ENCODE peak calls at places on chromosomes 1 and 21, in eight cellular contexts. One of them, this sample, is unnamed.

GRCh38 chr1:233240839-233241682 is 54.5 kb downstream of the PCNX2 start:
- DNase-seq in heart right ventricle: peak; percentile 56
- DNase-seq in CD4-positive, CD25-positive, alpha-beta regulatory T cell: peak; percentile 21
- DNase-seq in PC-9: peak; percentile 31
- DNase-seq in HFF-Myc: no peak
- DNase-seq in bronchial epithelial cell: peak; percentile 31
- DNase-seq in epithelial cell of esophagus: peak; percentile 48
- DNase-seq in IMR-90: peak; percentile 42
- DNase-seq in this sample: peak; percentile 45

GRCh38 chr1:89962024-89962741 is 32.7 kb upstream of the ZNF326 start:
- DNase-seq in PC-9: no peak
- DNase-seq in IMR-90: peak; percentile 68
- DNase-seq in HFF-Myc: no peak
- DNase-seq in CD4-positive, CD25-positive, alpha-beta regulatory T cell: no peak
- DNase-seq in heart right ventricle: peak; percentile 21
- DNase-seq in epithelial cell of esophagus: no peak
- DNase-seq in bronchial epithelial cell: no peak
- DNase-seq in this sample: no peak

GRCh38 chr1:43272161-43272560 is 2.4 kb downstream of the TMEM125 start:
- DNase-seq in CD4-positive, CD25-positive, alpha-beta regulatory T cell: no peak
- DNase-seq in HFF-Myc: no peak
- DNase-seq in IMR-90: no peak
- DNase-seq in heart right ventricle: no peak
- DNase-seq in bronchial epithelial cell: no peak
- DNase-seq in PC-9: no peak
- DNase-seq in epithelial cell of esophagus: no peak
- DNase-seq in this sample: no peak

GRCh38 chr21:38743772-38744529 is 61.8 kb upstream of the ETS2 start:
- DNase-seq in IMR-90: no peak
- DNase-seq in bronchial epithelial cell: no peak
- DNase-seq in heart right ventricle: peak; percentile 44
- DNase-seq in epithelial cell of esophagus: no peak
- DNase-seq in CD4-positive, CD25-positive, alpha-beta regulatory T cell: no peak
- DNase-seq in PC-9: no peak
- DNase-seq in HFF-Myc: no peak
- DNase-seq in this sample: no peak

GRCh38 chr1:6426972-6427350 is 2.4 kb downstream of the ESPN start:
- DNase-seq in PC-9: no peak
- DNase-seq in epithelial cell of esophagus: no peak
- DNase-seq in bronchial epithelial cell: no peak
- DNase-seq in IMR-90: no peak
- DNase-seq in CD4-positive, CD25-positive, alpha-beta regulatory T cell: no peak
- DNase-seq in heart right ventricle: no peak
- DNase-seq in HFF-Myc: no peak
- DNase-seq in this sample: no peak

GRCh38 chr21:44366586-44367211 is 13.3 kb downstream of the TRPM2 start:
- DNase-seq in CD4-positive, CD25-positive, alpha-beta regulatory T cell: no peak
- DNase-seq in IMR-90: no peak
- DNase-seq in epithelial cell of esophagus: no peak
- DNase-seq in HFF-Myc: no peak
- DNase-seq in PC-9: no peak
- DNase-seq in heart right ventricle: no peak
- DNase-seq in bronchial epithelial cell: no peak
- DNase-seq in this sample: no peak

GRCh38 chr21:34530264-34530663 is 18.3 kb upstream of the KCNE1 start:
- DNase-seq in epithelial cell of esophagus: no peak
- DNase-seq in CD4-positive, CD25-positive, alpha-beta regulatory T cell: no peak
- DNase-seq in IMR-90: peak; percentile 86
- DNase-seq in HFF-Myc: no peak
- DNase-seq in bronchial epithelial cell: no peak
- DNase-seq in PC-9: no peak
- DNase-seq in heart right ventricle: no peak
- DNase-seq in this sample: no peak

GRCh38 chr21:44989538-44989888 is 49.7 kb downstream of the SLX9 start:
- DNase-seq in IMR-90: peak; percentile 63
- DNase-seq in HFF-Myc: no peak
- DNase-seq in PC-9: no peak
- DNase-seq in epithelial cell of esophagus: no peak
- DNase-seq in heart right ventricle: no peak
- DNase-seq in CD4-positive, CD25-positive, alpha-beta regulatory T cell: no peak
- DNase-seq in bronchial epithelial cell: no peak
- DNase-seq in this sample: peak; percentile 60

GRCh38 chr1:14118691-14119485 is 418.9 kb downstream of the PRDM2 start:
- DNase-seq in epithelial cell of esophagus: no peak
- DNase-seq in CD4-positive, CD25-positive, alpha-beta regulatory T cell: no peak
- DNase-seq in bronchial epithelial cell: no peak
- DNase-seq in heart right ventricle: no peak
- DNase-seq in HFF-Myc: no peak
- DNase-seq in PC-9: no peak
- DNase-seq in IMR-90: no peak
- DNase-seq in this sample: no peak

GRCh38 chr1:100019220-100019619 is 49.4 kb downstream of the SLC35A3 start:
- DNase-seq in PC-9: no peak
- DNase-seq in heart right ventricle: no peak
- DNase-seq in IMR-90: no peak
- DNase-seq in bronchial epithelial cell: no peak
- DNase-seq in CD4-positive, CD25-positive, alpha-beta regulatory T cell: no peak
- DNase-seq in HFF-Myc: no peak
- DNase-seq in epithelial cell of esophagus: no peak
- DNase-seq in this sample: no peak

GRCh38 chr1:62621907-62622306 is 24.6 kb downstream of the ANGPTL3 start:
- DNase-seq in HFF-Myc: peak; percentile 37
- DNase-seq in epithelial cell of esophagus: peak; percentile 95
- DNase-seq in CD4-positive, CD25-positive, alpha-beta regulatory T cell: peak; percentile 23
- DNase-seq in PC-9: peak; percentile 9
- DNase-seq in IMR-90: peak; percentile 95
- DNase-seq in heart right ventricle: no peak
- DNase-seq in bronchial epithelial cell: peak; percentile 96
- DNase-seq in this sample: no peak

GRCh38 chr1:7538849-7539771 is 232.0 kb upstream of the VAMP3 start:
- DNase-seq in HFF-Myc: no peak
- DNase-seq in IMR-90: no peak
- DNase-seq in bronchial epithelial cell: no peak
- DNase-seq in heart right ventricle: no peak
- DNase-seq in epithelial cell of esophagus: no peak
- DNase-seq in PC-9: no peak
- DNase-seq in CD4-positive, CD25-positive, alpha-beta regulatory T cell: no peak
- DNase-seq in this sample: no peak

GRCh38 chr1:94408104-94408503 is 10.1 kb upstream of the ABCD3 start:
- DNase-seq in heart right ventricle: no peak
- DNase-seq in epithelial cell of esophagus: no peak
- DNase-seq in PC-9: no peak
- DNase-seq in IMR-90: no peak
- DNase-seq in HFF-Myc: no peak
- DNase-seq in CD4-positive, CD25-positive, alpha-beta regulatory T cell: no peak
- DNase-seq in bronchial epithelial cell: no peak
- DNase-seq in this sample: no peak

GRCh38 chr1:26161408-26162219 is 2.7 kb downstream of the FAM110D start:
- DNase-seq in IMR-90: peak; percentile 31
- DNase-seq in bronchial epithelial cell: no peak
- DNase-seq in epithelial cell of esophagus: peak; percentile 50
- DNase-seq in CD4-positive, CD25-positive, alpha-beta regulatory T cell: peak; percentile 56
- DNase-seq in heart right ventricle: peak; percentile 60
- DNase-seq in HFF-Myc: no peak
- DNase-seq in PC-9: peak; percentile 70
- DNase-seq in this sample: peak; percentile 38
- H3K4me3 ChIP-seq in IMR-90: peak overlapping the region; percentile 41
- H3K4me3 ChIP-seq in bronchial epithelial cell: peak overlapping the region; percentile 39
- H3K4me3 ChIP-seq in epithelial cell of esophagus: peak overlapping the region; percentile 32
- H3K4me3 ChIP-seq in CD4-positive, CD25-positive, alpha-beta regulatory T cell: no peak overlapping the region
- H3K4me3 ChIP-seq in heart right ventricle: peak overlapping the region; percentile 63
- H3K4me3 ChIP-seq in HFF-Myc: peak overlapping the region; percentile 37
- H3K4me3 ChIP-seq in PC-9: peak overlapping the region; percentile 56
- H3K4me3 ChIP-seq in this sample: peak overlapping the region; percentile 48

GRCh38 chr1:161037661-161038522 is 872 bp downstream of the TSTD1 start:
- DNase-seq in heart right ventricle: no peak
- DNase-seq in bronchial epithelial cell: peak; percentile 40
- DNase-seq in CD4-positive, CD25-positive, alpha-beta regulatory T cell: no peak
- DNase-seq in PC-9: peak; percentile 42
- DNase-seq in IMR-90: no peak
- DNase-seq in epithelial cell of esophagus: peak; percentile 61
- DNase-seq in HFF-Myc: no peak
- DNase-seq in this sample: no peak
- H3K4me3 ChIP-seq in heart right ventricle: peak overlapping the region; percentile 57
- H3K4me3 ChIP-seq in bronchial epithelial cell: peak overlapping the region; percentile 93
- H3K4me3 ChIP-seq in CD4-positive, CD25-positive, alpha-beta regulatory T cell: peak overlapping the region; percentile 56
- H3K4me3 ChIP-seq in PC-9: peak overlapping the region; percentile 96
- H3K4me3 ChIP-seq in IMR-90: no peak overlapping the region
- H3K4me3 ChIP-seq in epithelial cell of esophagus: peak overlapping the region; percentile 82
- H3K4me3 ChIP-seq in HFF-Myc: no peak overlapping the region
- H3K4me3 ChIP-seq in this sample: peak overlapping the region; percentile 81

DNA sequence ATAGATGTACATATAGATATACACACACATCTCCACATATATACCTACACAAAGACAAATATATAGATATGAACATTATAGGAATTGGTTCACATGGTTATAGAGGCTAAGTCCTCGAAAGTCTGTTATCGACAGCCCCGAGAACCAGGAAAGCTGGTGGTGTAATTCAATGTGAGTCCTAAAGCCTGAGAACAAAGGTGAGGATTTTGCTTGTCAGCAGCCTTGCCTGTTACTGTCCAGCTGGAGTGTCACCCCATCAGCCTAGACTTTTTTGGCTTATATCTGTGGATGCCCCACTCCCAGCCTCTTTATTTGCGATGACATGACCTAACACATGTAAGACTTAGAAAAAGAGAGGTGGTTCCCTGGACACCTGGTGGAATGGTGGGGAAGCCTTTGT is 97.0 kb downstream of the GIPC2 start:
- DNase-seq in HFF-Myc: no peak
- DNase-seq in epithelial cell of esophagus: no peak
- DNase-seq in PC-9: no peak
- DNase-seq in bronchial epithelial cell: no peak
- DNase-seq in heart right ventricle: no peak
- DNase-seq in IMR-90: no peak
- DNase-seq in CD4-positive, CD25-positive, alpha-beta regulatory T cell: no peak
- DNase-seq in this sample: no peak
- H3K4me3 ChIP-seq in HFF-Myc: no peak overlapping the region
- H3K4me3 ChIP-seq in epithelial cell of esophagus: no peak overlapping the region
- H3K4me3 ChIP-seq in PC-9: no peak overlapping the region
- H3K4me3 ChIP-seq in bronchial epithelial cell: no peak overlapping the region
- H3K4me3 ChIP-seq in heart right ventricle: no peak overlapping the region
- H3K4me3 ChIP-seq in IMR-90: no peak overlapping the region
- H3K4me3 ChIP-seq in CD4-positive, CD25-positive, alpha-beta regulatory T cell: peak overlapping the region; percentile 83
- H3K4me3 ChIP-seq in this sample: no peak overlapping the region

GRCh38 chr1:153959454-153959853 is 1.0 kb upstream of the CRTC2 start:
- DNase-seq in bronchial epithelial cell: no peak
- DNase-seq in HFF-Myc: no peak
- DNase-seq in heart right ventricle: no peak
- DNase-seq in IMR-90: no peak
- DNase-seq in epithelial cell of esophagus: no peak
- DNase-seq in CD4-positive, CD25-positive, alpha-beta regulatory T cell: no peak
- DNase-seq in PC-9: no peak
- DNase-seq in this sample: no peak

GRCh38 chr1:153960206-153960605 is 1.8 kb upstream of the CRTC2 start:
- DNase-seq in CD4-positive, CD25-positive, alpha-beta regulatory T cell: no peak
- DNase-seq in HFF-Myc: no peak
- DNase-seq in heart right ventricle: no peak
- DNase-seq in IMR-90: no peak
- DNase-seq in bronchial epithelial cell: no peak
- DNase-seq in epithelial cell of esophagus: no peak
- DNase-seq in PC-9: no peak
- DNase-seq in this sample: no peak

GRCh38 chr1:153958111-153958960 is at the start of gene CRTC2:
- DNase-seq in PC-9: peak; percentile 94
- DNase-seq in CD4-positive, CD25-positive, alpha-beta regulatory T cell: peak; percentile 98
- DNase-seq in IMR-90: peak; percentile 98
- DNase-seq in HFF-Myc: peak; percentile 98
- DNase-seq in heart right ventricle: peak; percentile 99
- DNase-seq in bronchial epithelial cell: peak; percentile 96
- DNase-seq in epithelial cell of esophagus: peak; percentile 99
- DNase-seq in this sample: peak; percentile 97

GRCh38 chr1:153957744-153958110 is 685 bp downstream of the CRTC2 start:
- DNase-seq in IMR-90: no peak
- DNase-seq in HFF-Myc: no peak
- DNase-seq in CD4-positive, CD25-positive, alpha-beta regulatory T cell: peak; percentile 78
- DNase-seq in bronchial epithelial cell: peak; percentile 26
- DNase-seq in epithelial cell of esophagus: no peak
- DNase-seq in heart right ventricle: no peak
- DNase-seq in PC-9: no peak
- DNase-seq in this sample: no peak

GRCh38 chr1:153958961-153959260 is 499 bp upstream of the CRTC2 start:
- DNase-seq in IMR-90: no peak
- DNase-seq in PC-9: no peak
- DNase-seq in CD4-positive, CD25-positive, alpha-beta regulatory T cell: no peak
- DNase-seq in epithelial cell of esophagus: no peak
- DNase-seq in bronchial epithelial cell: no peak
- DNase-seq in HFF-Myc: no peak
- DNase-seq in heart right ventricle: no peak
- DNase-seq in this sample: no peak
- H3K4me3 ChIP-seq in IMR-90: no peak overlapping the region
- H3K4me3 ChIP-seq in PC-9: no peak overlapping the region
- H3K4me3 ChIP-seq in CD4-positive, CD25-positive, alpha-beta regulatory T cell: peak overlapping the region; percentile 69
- H3K4me3 ChIP-seq in epithelial cell of esophagus: peak overlapping the region; percentile 15
- H3K4me3 ChIP-seq in bronchial epithelial cell: no peak overlapping the region
- H3K4me3 ChIP-seq in HFF-Myc: peak overlapping the region; percentile 93
- H3K4me3 ChIP-seq in heart right ventricle: peak overlapping the region; percentile 98
- H3K4me3 ChIP-seq in this sample: peak overlapping the region; percentile 95